ENCODE peak calls at places on chromosomes 13 and 19, in seven cellular contexts. One of them, this sample, is unnamed.

GRCh38 chr19:461664-462551 is 1.1 kb upstream of the SHC2 start:
- DNase-seq in stimulated activated CD4-positive, alpha-beta T cell treated with anti-CD3 and anti-CD28 coated beads, Interleukin-1b, Interleukin-23, amount 100 ng/mL, for 1 hour: no peak
- DNase-seq in esophagus squamous epithelium: no peak
- DNase-seq in NCI-H1436: peak
- DNase-seq in T-helper 22 cell: no peak
- DNase-seq in MV-4-11: no peak
- DNase-seq in small intestine: peak
- DNase-seq in this sample: no peak

GRCh38 chr13:101452519-101453485 is at the start of gene ITGBL1:
- DNase-seq in T-helper 22 cell: no peak
- DNase-seq in MV-4-11: no peak
- DNase-seq in NCI-H1436: no peak
- DNase-seq in esophagus squamous epithelium: no peak
- DNase-seq in small intestine: peak
- DNase-seq in stimulated activated CD4-positive, alpha-beta T cell treated with anti-CD3 and anti-CD28 coated beads, Interleukin-1b, Interleukin-23, amount 100 ng/mL, for 1 hour: no peak
- DNase-seq in this sample: no peak

GRCh38 chr13:44013666-44014291 is 134.1 kb downstream of the LACC1 start:
- DNase-seq in small intestine: no peak
- DNase-seq in MV-4-11: no peak
- DNase-seq in stimulated activated CD4-positive, alpha-beta T cell treated with anti-CD3 and anti-CD28 coated beads, Interleukin-1b, Interleukin-23, amount 100 ng/mL, for 1 hour: no peak
- DNase-seq in T-helper 22 cell: no peak
- DNase-seq in NCI-H1436: no peak
- DNase-seq in esophagus squamous epithelium: no peak
- DNase-seq in this sample: no peak

GRCh38 chr13:99981115-99982020 is at the start of gene ZIC2:
- DNase-seq in NCI-H1436: no peak
- DNase-seq in small intestine: no peak
- DNase-seq in esophagus squamous epithelium: no peak
- DNase-seq in MV-4-11: peak
- DNase-seq in T-helper 22 cell: no peak
- DNase-seq in stimulated activated CD4-positive, alpha-beta T cell treated with anti-CD3 and anti-CD28 coated beads, Interleukin-1b, Interleukin-23, amount 100 ng/mL, for 1 hour: no peak
- DNase-seq in this sample: peak

GRCh38 chr13:101916108-101916757 is 463.8 kb downstream of the ITGBL1 start:
- DNase-seq in esophagus squamous epithelium: no peak
- DNase-seq in MV-4-11: no peak
- DNase-seq in small intestine: no peak
- DNase-seq in stimulated activated CD4-positive, alpha-beta T cell treated with anti-CD3 and anti-CD28 coated beads, Interleukin-1b, Interleukin-23, amount 100 ng/mL, for 1 hour: no peak
- DNase-seq in NCI-H1436: peak
- DNase-seq in T-helper 22 cell: no peak
- DNase-seq in this sample: no peak

GRCh38 chr13:39108746-39109145 is 70.5 kb downstream of the NHLRC3 start:
- DNase-seq in MV-4-11: no peak
- DNase-seq in stimulated activated CD4-positive, alpha-beta T cell treated with anti-CD3 and anti-CD28 coated beads, Interleukin-1b, Interleukin-23, amount 100 ng/mL, for 1 hour: no peak
- DNase-seq in esophagus squamous epithelium: no peak
- DNase-seq in small intestine: no peak
- DNase-seq in T-helper 22 cell: no peak
- DNase-seq in NCI-H1436: no peak
- DNase-seq in this sample: no peak

GRCh38 chr19:41993612-41994483 is at the start of gene ATP1A3:
- DNase-seq in small intestine: peak
- DNase-seq in MV-4-11: peak
- DNase-seq in T-helper 22 cell: peak
- DNase-seq in esophagus squamous epithelium: no peak
- DNase-seq in NCI-H1436: peak
- DNase-seq in stimulated activated CD4-positive, alpha-beta T cell treated with anti-CD3 and anti-CD28 coated beads, Interleukin-1b, Interleukin-23, amount 100 ng/mL, for 1 hour: no peak
- DNase-seq in this sample: peak

GRCh38 chr13:67374391-67374790 is 144.3 kb upstream of the PCDH9 start:
- DNase-seq in T-helper 22 cell: no peak
- DNase-seq in esophagus squamous epithelium: no peak
- DNase-seq in NCI-H1436: no peak
- DNase-seq in stimulated activated CD4-positive, alpha-beta T cell treated with anti-CD3 and anti-CD28 coated beads, Interleukin-1b, Interleukin-23, amount 100 ng/mL, for 1 hour: no peak
- DNase-seq in MV-4-11: no peak
- DNase-seq in small intestine: no peak
- DNase-seq in this sample: no peak

GRCh38 chr13:42660367-42660965 is 86.5 kb downstream of the TNFSF11 start:
- DNase-seq in T-helper 22 cell: no peak
- DNase-seq in stimulated activated CD4-positive, alpha-beta T cell treated with anti-CD3 and anti-CD28 coated beads, Interleukin-1b, Interleukin-23, amount 100 ng/mL, for 1 hour: no peak
- DNase-seq in MV-4-11: no peak
- DNase-seq in small intestine: no peak
- DNase-seq in esophagus squamous epithelium: no peak
- DNase-seq in NCI-H1436: no peak
- DNase-seq in this sample: no peak

GRCh38 chr19:38852231-38853044 is 2.7 kb upstream of the HNRNPL start:
- DNase-seq in MV-4-11: peak
- DNase-seq in small intestine: peak
- DNase-seq in esophagus squamous epithelium: no peak
- DNase-seq in NCI-H1436: no peak
- DNase-seq in stimulated activated CD4-positive, alpha-beta T cell treated with anti-CD3 and anti-CD28 coated beads, Interleukin-1b, Interleukin-23, amount 100 ng/mL, for 1 hour: no peak
- DNase-seq in T-helper 22 cell: peak
- DNase-seq in this sample: peak

GRCh38 chr19:46137915-46138473 is 10.0 kb upstream of the IGFL2 start:
- DNase-seq in MV-4-11: no peak
- DNase-seq in T-helper 22 cell: no peak
- DNase-seq in NCI-H1436: no peak
- DNase-seq in esophagus squamous epithelium: no peak
- DNase-seq in small intestine: no peak
- DNase-seq in stimulated activated CD4-positive, alpha-beta T cell treated with anti-CD3 and anti-CD28 coated beads, Interleukin-1b, Interleukin-23, amount 100 ng/mL, for 1 hour: no peak
- DNase-seq in this sample: no peak

GRCh38 chr13:23322353-23323336 is 110.9 kb downstream of the SACS start:
- DNase-seq in T-helper 22 cell: no peak
- DNase-seq in stimulated activated CD4-positive, alpha-beta T cell treated with anti-CD3 and anti-CD28 coated beads, Interleukin-1b, Interleukin-23, amount 100 ng/mL, for 1 hour: no peak
- DNase-seq in small intestine: no peak
- DNase-seq in MV-4-11: no peak
- DNase-seq in NCI-H1436: no peak
- DNase-seq in esophagus squamous epithelium: no peak
- DNase-seq in this sample: no peak

GRCh38 chr19:1904385-1905070 is 671 bp upstream of the ADAT3 start:
- DNase-seq in stimulated activated CD4-positive, alpha-beta T cell treated with anti-CD3 and anti-CD28 coated beads, Interleukin-1b, Interleukin-23, amount 100 ng/mL, for 1 hour: no peak
- DNase-seq in NCI-H1436: no peak
- DNase-seq in T-helper 22 cell: no peak
- DNase-seq in MV-4-11: peak
- DNase-seq in small intestine: no peak
- DNase-seq in esophagus squamous epithelium: no peak
- DNase-seq in this sample: no peak

GRCh38 chr19:33797821-33798633 is 1.4 kb downstream of the KCTD15 start:
- DNase-seq in esophagus squamous epithelium: no peak
- DNase-seq in small intestine: peak
- DNase-seq in T-helper 22 cell: no peak
- DNase-seq in MV-4-11: peak
- DNase-seq in stimulated activated CD4-positive, alpha-beta T cell treated with anti-CD3 and anti-CD28 coated beads, Interleukin-1b, Interleukin-23, amount 100 ng/mL, for 1 hour: no peak
- DNase-seq in NCI-H1436: peak
- DNase-seq in this sample: no peak

GRCh38 chr13:84137292-84137691 is 255.0 kb upstream of the SLITRK1 start:
- DNase-seq in small intestine: peak
- DNase-seq in NCI-H1436: no peak
- DNase-seq in T-helper 22 cell: peak
- DNase-seq in MV-4-11: peak
- DNase-seq in esophagus squamous epithelium: no peak
- DNase-seq in stimulated activated CD4-positive, alpha-beta T cell treated with anti-CD3 and anti-CD28 coated beads, Interleukin-1b, Interleukin-23, amount 100 ng/mL, for 1 hour: no peak
- DNase-seq in this sample: peak

GRCh38 chr13:105035092-105035491 is 1500.4 kb downstream of the EFNB2 start:
- DNase-seq in stimulated activated CD4-positive, alpha-beta T cell treated with anti-CD3 and anti-CD28 coated beads, Interleukin-1b, Interleukin-23, amount 100 ng/mL, for 1 hour: no peak
- DNase-seq in NCI-H1436: no peak
- DNase-seq in T-helper 22 cell: no peak
- DNase-seq in MV-4-11: no peak
- DNase-seq in small intestine: no peak
- DNase-seq in esophagus squamous epithelium: no peak
- DNase-seq in this sample: no peak

GRCh38 chr13:90070362-90070761 is 1277.1 kb upstream of the MIR17HG start:
- DNase-seq in stimulated activated CD4-positive, alpha-beta T cell treated with anti-CD3 and anti-CD28 coated beads, Interleukin-1b, Interleukin-23, amount 100 ng/mL, for 1 hour: no peak
- DNase-seq in small intestine: no peak
- DNase-seq in T-helper 22 cell: no peak
- DNase-seq in NCI-H1436: no peak
- DNase-seq in esophagus squamous epithelium: no peak
- DNase-seq in MV-4-11: peak
- DNase-seq in this sample: no peak

GRCh38 chr19:35513975-35514809 is 743 bp upstream of the DMKN start:
- DNase-seq in stimulated activated CD4-positive, alpha-beta T cell treated with anti-CD3 and anti-CD28 coated beads, Interleukin-1b, Interleukin-23, amount 100 ng/mL, for 1 hour: no peak
- DNase-seq in small intestine: no peak
- DNase-seq in MV-4-11: no peak
- DNase-seq in esophagus squamous epithelium: no peak
- DNase-seq in NCI-H1436: no peak
- DNase-seq in T-helper 22 cell: no peak
- DNase-seq in this sample: no peak

GRCh38 chr13:100648354-100648753 is 26.2 kb downstream of the TMTC4 start:
- DNase-seq in stimulated activated CD4-positive, alpha-beta T cell treated with anti-CD3 and anti-CD28 coated beads, Interleukin-1b, Interleukin-23, amount 100 ng/mL, for 1 hour: no peak
- DNase-seq in T-helper 22 cell: no peak
- DNase-seq in NCI-H1436: no peak
- DNase-seq in small intestine: no peak
- DNase-seq in MV-4-11: peak
- DNase-seq in esophagus squamous epithelium: no peak
- DNase-seq in this sample: no peak

GRCh38 chr19:489418-490196 is 6.7 kb upstream of the MADCAM1 start:
- DNase-seq in T-helper 22 cell: no peak
- DNase-seq in small intestine: no peak
- DNase-seq in stimulated activated CD4-positive, alpha-beta T cell treated with anti-CD3 and anti-CD28 coated beads, Interleukin-1b, Interleukin-23, amount 100 ng/mL, for 1 hour: no peak
- DNase-seq in NCI-H1436: no peak
- DNase-seq in esophagus squamous epithelium: no peak
- DNase-seq in MV-4-11: peak
- DNase-seq in this sample: peak

GRCh38 chr19:12567951-12568350 is 16.7 kb upstream of the ZNF564 start:
- DNase-seq in stimulated activated CD4-positive, alpha-beta T cell treated with anti-CD3 and anti-CD28 coated beads, Interleukin-1b, Interleukin-23, amount 100 ng/mL, for 1 hour: no peak
- DNase-seq in small intestine: no peak
- DNase-seq in T-helper 22 cell: no peak
- DNase-seq in NCI-H1436: no peak
- DNase-seq in MV-4-11: no peak
- DNase-seq in esophagus squamous epithelium: no peak
- DNase-seq in this sample: no peak

GRCh38 chr19:5074418-5074817 is 105.5 kb downstream of the KDM4B start:
- DNase-seq in MV-4-11: peak
- DNase-seq in stimulated activated CD4-positive, alpha-beta T cell treated with anti-CD3 and anti-CD28 coated beads, Interleukin-1b, Interleukin-23, amount 100 ng/mL, for 1 hour: no peak
- DNase-seq in NCI-H1436: peak
- DNase-seq in esophagus squamous epithelium: no peak
- DNase-seq in T-helper 22 cell: no peak
- DNase-seq in small intestine: no peak
- DNase-seq in this sample: no peak

GRCh38 chr19:6067975-6068374 is 42.3 kb downstream of the RFX2 start:
- DNase-seq in MV-4-11: no peak
- DNase-seq in esophagus squamous epithelium: no peak
- DNase-seq in small intestine: no peak
- DNase-seq in NCI-H1436: no peak
- DNase-seq in stimulated activated CD4-positive, alpha-beta T cell treated with anti-CD3 and anti-CD28 coated beads, Interleukin-1b, Interleukin-23, amount 100 ng/mL, for 1 hour: no peak
- DNase-seq in T-helper 22 cell: no peak
- DNase-seq in this sample: no peak

GRCh38 chr13:37701306-37701705 is 102.7 kb upstream of the POSTN start:
- DNase-seq in NCI-H1436: no peak
- DNase-seq in MV-4-11: peak
- DNase-seq in esophagus squamous epithelium: no peak
- DNase-seq in small intestine: no peak
- DNase-seq in T-helper 22 cell: no peak
- DNase-seq in stimulated activated CD4-positive, alpha-beta T cell treated with anti-CD3 and anti-CD28 coated beads, Interleukin-1b, Interleukin-23, amount 100 ng/mL, for 1 hour: no peak
- DNase-seq in this sample: no peak

GRCh38 chr19:2542341-2543069 is 66.6 kb downstream of the GADD45B start:
- DNase-seq in T-helper 22 cell: no peak
- DNase-seq in small intestine: no peak
- DNase-seq in esophagus squamous epithelium: no peak
- DNase-seq in NCI-H1436: no peak
- DNase-seq in MV-4-11: peak
- DNase-seq in stimulated activated CD4-positive, alpha-beta T cell treated with anti-CD3 and anti-CD28 coated beads, Interleukin-1b, Interleukin-23, amount 100 ng/mL, for 1 hour: no peak
- DNase-seq in this sample: no peak

GRCh38 chr19:55482128-55482961 is 2.6 kb upstream of the NAT14 start:
- DNase-seq in stimulated activated CD4-positive, alpha-beta T cell treated with anti-CD3 and anti-CD28 coated beads, Interleukin-1b, Interleukin-23, amount 100 ng/mL, for 1 hour: no peak
- DNase-seq in small intestine: no peak
- DNase-seq in MV-4-11: no peak
- DNase-seq in NCI-H1436: no peak
- DNase-seq in esophagus squamous epithelium: no peak
- DNase-seq in T-helper 22 cell: no peak
- DNase-seq in this sample: no peak

GRCh38 chr13:113933901-113934300 is 40.0 kb downstream of the C13orf46 start:
- DNase-seq in MV-4-11: no peak
- DNase-seq in esophagus squamous epithelium: no peak
- DNase-seq in T-helper 22 cell: no peak
- DNase-seq in NCI-H1436: no peak
- DNase-seq in stimulated activated CD4-positive, alpha-beta T cell treated with anti-CD3 and anti-CD28 coated beads, Interleukin-1b, Interleukin-23, amount 100 ng/mL, for 1 hour: no peak
- DNase-seq in small intestine: no peak
- DNase-seq in this sample: no peak

GRCh38 chr13:27171244-27171829 is at the start of gene USP12:
- DNase-seq in NCI-H1436: peak
- DNase-seq in stimulated activated CD4-positive, alpha-beta T cell treated with anti-CD3 and anti-CD28 coated beads, Interleukin-1b, Interleukin-23, amount 100 ng/mL, for 1 hour: no peak
- DNase-seq in T-helper 22 cell: no peak
- DNase-seq in esophagus squamous epithelium: no peak
- DNase-seq in small intestine: no peak
- DNase-seq in MV-4-11: no peak
- DNase-seq in this sample: peak

GRCh38 chr13:88622362-88622973 is 951.3 kb downstream of the SLITRK5 start:
- DNase-seq in MV-4-11: peak
- DNase-seq in small intestine: no peak
- DNase-seq in T-helper 22 cell: no peak
- DNase-seq in esophagus squamous epithelium: no peak
- DNase-seq in stimulated activated CD4-positive, alpha-beta T cell treated with anti-CD3 and anti-CD28 coated beads, Interleukin-1b, Interleukin-23, amount 100 ng/mL, for 1 hour: no peak
- DNase-seq in NCI-H1436: no peak
- DNase-seq in this sample: no peak

GRCh38 chr13:36673352-36673751 is 468 bp upstream of the SERTM1 start:
- DNase-seq in stimulated activated CD4-positive, alpha-beta T cell treated with anti-CD3 and anti-CD28 coated beads, Interleukin-1b, Interleukin-23, amount 100 ng/mL, for 1 hour: no peak
- DNase-seq in small intestine: no peak
- DNase-seq in T-helper 22 cell: no peak
- DNase-seq in esophagus squamous epithelium: no peak
- DNase-seq in MV-4-11: no peak
- DNase-seq in NCI-H1436: no peak
- DNase-seq in this sample: no peak

GRCh38 chr13:24097064-24097463 is 63.5 kb upstream of the SPATA13 start:
- DNase-seq in esophagus squamous epithelium: no peak
- DNase-seq in T-helper 22 cell: no peak
- DNase-seq in stimulated activated CD4-positive, alpha-beta T cell treated with anti-CD3 and anti-CD28 coated beads, Interleukin-1b, Interleukin-23, amount 100 ng/mL, for 1 hour: no peak
- DNase-seq in NCI-H1436: no peak
- DNase-seq in small intestine: no peak
- DNase-seq in MV-4-11: peak
- DNase-seq in this sample: peak

GRCh38 chr19:44657211-44657921 is 13.7 kb downstream of the PVR start:
- DNase-seq in small intestine: peak
- DNase-seq in esophagus squamous epithelium: no peak
- DNase-seq in T-helper 22 cell: no peak
- DNase-seq in stimulated activated CD4-positive, alpha-beta T cell treated with anti-CD3 and anti-CD28 coated beads, Interleukin-1b, Interleukin-23, amount 100 ng/mL, for 1 hour: peak
- DNase-seq in MV-4-11: peak
- DNase-seq in NCI-H1436: peak
- DNase-seq in this sample: peak

GRCh38 chr19:46118136-46118535 is 6.4 kb downstream of the IGFL3 start:
- DNase-seq in T-helper 22 cell: no peak
- DNase-seq in esophagus squamous epithelium: no peak
- DNase-seq in MV-4-11: no peak
- DNase-seq in small intestine: no peak
- DNase-seq in NCI-H1436: no peak
- DNase-seq in stimulated activated CD4-positive, alpha-beta T cell treated with anti-CD3 and anti-CD28 coated beads, Interleukin-1b, Interleukin-23, amount 100 ng/mL, for 1 hour: no peak
- DNase-seq in this sample: no peak

GRCh38 chr13:51006067-51006800 is 96.6 kb downstream of the RNASEH2B start:
- DNase-seq in MV-4-11: no peak
- DNase-seq in esophagus squamous epithelium: no peak
- DNase-seq in NCI-H1436: no peak
- DNase-seq in stimulated activated CD4-positive, alpha-beta T cell treated with anti-CD3 and anti-CD28 coated beads, Interleukin-1b, Interleukin-23, amount 100 ng/mL, for 1 hour: no peak
- DNase-seq in small intestine: peak
- DNase-seq in T-helper 22 cell: no peak
- DNase-seq in this sample: no peak

GRCh38 chr13:41696163-41697003 is 239.0 kb downstream of the RGCC start:
- DNase-seq in MV-4-11: peak
- DNase-seq in T-helper 22 cell: no peak
- DNase-seq in small intestine: no peak
- DNase-seq in stimulated activated CD4-positive, alpha-beta T cell treated with anti-CD3 and anti-CD28 coated beads, Interleukin-1b, Interleukin-23, amount 100 ng/mL, for 1 hour: no peak
- DNase-seq in NCI-H1436: no peak
- DNase-seq in esophagus squamous epithelium: no peak
- DNase-seq in this sample: no peak

GRCh38 chr13:91904597-91904996 is 506.2 kb downstream of the GPC5 start:
- DNase-seq in stimulated activated CD4-positive, alpha-beta T cell treated with anti-CD3 and anti-CD28 coated beads, Interleukin-1b, Interleukin-23, amount 100 ng/mL, for 1 hour: no peak
- DNase-seq in small intestine: no peak
- DNase-seq in T-helper 22 cell: no peak
- DNase-seq in esophagus squamous epithelium: no peak
- DNase-seq in NCI-H1436: no peak
- DNase-seq in MV-4-11: no peak
- DNase-seq in this sample: no peak

GRCh38 chr19:46932346-46932745 is 71.5 kb downstream of the ARHGAP35 start:
- DNase-seq in small intestine: no peak
- DNase-seq in MV-4-11: no peak
- DNase-seq in T-helper 22 cell: no peak
- DNase-seq in esophagus squamous epithelium: no peak
- DNase-seq in stimulated activated CD4-positive, alpha-beta T cell treated with anti-CD3 and anti-CD28 coated beads, Interleukin-1b, Interleukin-23, amount 100 ng/mL, for 1 hour: no peak
- DNase-seq in NCI-H1436: no peak
- DNase-seq in this sample: no peak

GRCh38 chr13:59641758-59642157 is 522.0 kb downstream of the DIAPH3 start:
- DNase-seq in T-helper 22 cell: no peak
- DNase-seq in esophagus squamous epithelium: no peak
- DNase-seq in NCI-H1436: no peak
- DNase-seq in small intestine: no peak
- DNase-seq in stimulated activated CD4-positive, alpha-beta T cell treated with anti-CD3 and anti-CD28 coated beads, Interleukin-1b, Interleukin-23, amount 100 ng/mL, for 1 hour: no peak
- DNase-seq in MV-4-11: no peak
- DNase-seq in this sample: no peak

This sample was measured in DND-41.